ENCODE peak calls at places on chromosomes 7 and 10, in ten cellular contexts. P, Q, Z, Y, G, R, S, L, H and N are unnamed samples. For H3K27me3 and H3K36me3, the result is how much of the 10 kb centered on the place peaks cover.

GRCh38 chr7:40244226-40244625 is 109.4 kb downstream of the SUGCT start:
- DNase-seq in P (peak), Q (no peak), Z (no peak), Y (no peak), G (no peak), R (no peak), S (no peak), L (no peak), H (peak), N (no peak)

GRCh38 chr10:71426058-71426605 is 29.4 kb downstream of the CDH23 start:
- DNase-seq in P (no peak), Q (no peak), Z (no peak), Y (no peak), G (no peak), R (no peak), S (peak), L (no peak), H (no peak), N (no peak)

GRCh38 chr10:69413221-69413865 is 3.4 kb downstream of the TACR2 start:
- DNase-seq in P (peak), Q (peak), Z (peak), Y (no peak), G (no peak), R (peak), S (peak), L (peak), H (peak), N (peak)

GRCh38 chr10:93968452-93969044 is 25.2 kb upstream of the PLCE1 start:
- DNase-seq in P (no peak), Q (no peak), Z (no peak), Y (no peak), G (no peak), R (no peak), S (no peak), L (no peak), H (no peak), N (no peak)

GRCh38 chr7:143408686-143409551 is at the start of gene EPHA1:
- DNase-seq in P (peak), Q (peak), Z (peak), Y (no peak), G (no peak), R (no peak), S (no peak), L (peak), H (no peak), N (peak)

GRCh38 chr10:17665742-17666141 is 21.8 kb downstream of the STAM start:
- DNase-seq in P (no peak), Q (no peak), Z (no peak), Y (no peak), G (peak), R (peak), S (no peak), L (no peak), H (peak), N (no peak)

GRCh38 chr10:60123172-60123571 is 216.8 kb upstream of the CCDC6 start:
- DNase-seq in P (no peak), Q (no peak), Z (peak), Y (no peak), G (no peak), R (no peak), S (no peak), L (no peak), H (peak), N (no peak)

GRCh38 chr10:69576334-69577011 is 3.3 kb upstream of the NEUROG3 start:
- DNase-seq in P (peak), Q (no peak), Z (no peak), Y (no peak), G (no peak), R (no peak), S (no peak), L (no peak), H (no peak), N (no peak)

GRCh38 chr10:31603245-31604087 is 284.4 kb downstream of the ZEB1 start:
- DNase-seq in P (peak), Q (peak), Z (peak), Y (peak), G (peak), R (peak), S (peak), L (peak), H (peak), N (peak)

GRCh38 chr10:84267503-84268126 is 22.8 kb downstream of the RGR start:
- DNase-seq in P (peak), Q (peak), Z (peak), Y (no peak), G (no peak), R (peak), S (no peak), L (peak), H (peak), N (peak)

GRCh38 chr10:124180044-124180745 is 86.8 kb upstream of the CHST15 start:
- DNase-seq in P (no peak), Q (no peak), Z (no peak), Y (no peak), G (no peak), R (no peak), S (no peak), L (no peak), H (no peak), N (no peak)

GRCh38 chr7:119545118-119545517 is 727.9 kb upstream of the KCND2 start:
- DNase-seq in P (no peak), Q (no peak), Z (peak), Y (no peak), G (peak), R (peak), S (no peak), L (no peak), H (peak), N (no peak)

GRCh38 chr10:79275431-79275851 is 71.8 kb upstream of the PPIF start:
- DNase-seq in P (no peak), Q (no peak), Z (no peak), Y (no peak), G (no peak), R (no peak), S (no peak), L (no peak), H (no peak), N (peak)

GRCh38 chr7:32194537-32194936 is 124.3 kb upstream of the PDE1C start:
- DNase-seq in P (no peak), Q (no peak), Z (no peak), Y (no peak), G (no peak), R (no peak), S (no peak), L (no peak), H (no peak), N (no peak)

GRCh38 chr7:7272294-7272693 is 90.0 kb downstream of the C1GALT1 start:
- DNase-seq in P (no peak), Q (no peak), Z (no peak), Y (no peak), G (no peak), R (no peak), S (no peak), L (no peak), H (no peak), N (no peak)

GRCh38 chr7:50792342-50793114 is 9.8 kb upstream of the GRB10 start:
- DNase-seq in P (peak), Q (peak), Z (no peak), Y (no peak), G (no peak), R (no peak), S (peak), L (peak), H (peak), N (no peak)

GRCh38 chr7:33065981-33066380 is 3.4 kb upstream of the NT5C3A start:
- DNase-seq in P (no peak), Q (no peak), Z (no peak), Y (no peak), G (no peak), R (no peak), S (no peak), L (no peak), H (no peak), N (no peak)

GRCh38 chr10:34732926-34733325 is 82.2 kb downstream of the PARD3 start:
- DNase-seq in P (peak), Q (peak), Z (peak), Y (no peak), G (no peak), R (peak), S (no peak), L (no peak), H (peak), N (no peak)
- TF ChIP-seq POLR2AphosphoS5 in P (no peak), Q (no peak), Z (no peak), Y (no peak), G (no peak), R (no peak), S (no peak), L (no peak), H (no peak), N (no peak)

GRCh38 chr10:128421731-128422130 is 295.5 kb upstream of the MKI67 start:
- DNase-seq in P (no peak), Q (no peak), Z (no peak), Y (no peak), G (no peak), R (peak), S (no peak), L (no peak), H (no peak), N (no peak)
- H3K27me3 ChIP-seq in P (under half), Q (under half), Z (half or more), Y (under half), G (under half), R (under half), S (under half), L (under half), H (under half), N (under half)

GRCh38 chr7:863106-863505 is 13.2 kb upstream of the GET4 start:
- DNase-seq in P (no peak), Q (no peak), Z (no peak), Y (no peak), G (no peak), R (no peak), S (no peak), L (no peak), H (no peak), N (no peak)
- H3K36me3 ChIP-seq in P (under half), Q (half or more), Z (under half), Y (under half), G (under half), R (half or more), S (half or more), L (under half), H (under half), N (half or more)

DNA sequence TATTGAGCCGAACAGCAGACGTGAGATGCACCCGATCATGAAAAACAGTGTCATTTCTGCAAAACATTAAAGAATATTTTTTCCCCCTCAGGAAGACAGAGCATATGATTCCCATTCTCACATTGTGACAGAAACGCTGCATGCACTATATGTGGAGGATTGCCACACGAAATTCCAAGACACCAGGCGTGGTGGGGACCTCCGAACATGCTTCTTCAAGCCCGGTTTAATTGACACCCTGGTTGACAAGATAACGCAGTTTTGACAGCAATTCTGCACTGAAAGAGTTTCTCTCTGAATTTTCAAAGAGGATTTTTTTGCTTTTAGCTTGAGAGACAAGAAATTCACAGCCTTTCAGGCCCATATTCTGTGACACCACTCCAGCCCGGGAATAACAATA is 442.8 kb upstream of the NRP1 start:
- DNase-seq in P (no peak), Q (no peak), Z (no peak), Y (no peak), G (no peak), R (no peak), S (no peak), L (no peak), H (no peak), N (no peak)
- TF ChIP-seq POLR2AphosphoS5 in P (no peak), Q (no peak), Z (no peak), Y (no peak), G (no peak), R (no peak), S (no peak), L (no peak), H (no peak), N (no peak)

GRCh38 chr10:127869329-127869728 is 23.4 kb downstream of the CLRN3 start:
- DNase-seq in P (no peak), Q (no peak), Z (no peak), Y (no peak), G (no peak), R (no peak), S (no peak), L (no peak), H (no peak), N (no peak)

GRCh38 chr10:127871631-127872010 is 21.1 kb downstream of the CLRN3 start:
- DNase-seq in P (no peak), Q (no peak), Z (no peak), Y (no peak), G (no peak), R (no peak), S (no peak), L (no peak), H (no peak), N (no peak)

GRCh38 chr10:127867805-127868204 is 24.9 kb downstream of the CLRN3 start:
- DNase-seq in P (no peak), Q (no peak), Z (no peak), Y (no peak), G (no peak), R (no peak), S (no peak), L (no peak), H (no peak), N (no peak)

GRCh38 chr10:127863231-127863825 is 29.4 kb downstream of the CLRN3 start:
- DNase-seq in P (no peak), Q (no peak), Z (no peak), Y (no peak), G (no peak), R (no peak), S (peak), L (no peak), H (no peak), N (no peak)

DNA sequence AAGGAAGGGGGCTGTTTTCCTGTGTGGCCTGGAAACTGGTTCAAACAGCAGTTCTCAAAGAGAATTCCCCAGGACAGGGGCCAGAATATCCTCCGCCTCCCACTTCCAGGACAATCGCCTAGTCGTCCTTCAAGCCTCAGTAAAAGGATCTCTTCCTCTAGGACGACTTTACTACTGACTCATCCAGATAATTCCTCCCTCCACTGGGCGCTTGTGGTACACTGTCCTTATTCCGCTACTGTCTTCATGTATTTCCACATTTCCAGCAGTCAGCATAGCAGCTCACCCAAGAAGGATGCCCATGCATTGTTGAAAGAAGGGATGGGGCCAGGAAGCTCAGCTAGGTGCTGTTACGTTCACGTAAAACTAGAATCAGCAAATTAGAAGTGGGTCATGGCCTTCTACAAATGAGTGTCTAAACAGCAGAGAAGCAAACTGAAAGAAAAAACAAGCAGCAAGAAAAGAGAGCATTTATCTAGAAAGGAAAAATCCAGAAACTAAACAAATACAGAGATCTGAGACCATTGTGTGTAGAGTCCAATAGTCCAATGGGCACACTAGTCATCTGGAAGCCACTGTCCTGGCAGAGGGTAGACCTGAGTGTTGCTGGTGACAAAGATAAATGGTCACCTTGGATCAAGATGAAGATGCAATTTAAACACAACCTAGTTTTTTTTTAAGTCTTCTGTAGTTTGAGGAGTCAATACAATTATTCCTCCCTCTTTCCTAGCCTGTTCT is 26.3 kb downstream of the CLRN3 start:
- DNase-seq in P (no peak), Q (no peak), Z (no peak), Y (no peak), G (no peak), R (peak), S (no peak), L (no peak), H (no peak), N (no peak)
- H3K27me3 ChIP-seq in P (under half), Q (under half), Z (under half), Y (under half), G (under half), R (under half), S (under half), L (under half), H (under half), N (under half)

GRCh38 chr10:109998513-109998912 is 9.3 kb upstream of the ADD3 start:
- DNase-seq in P (no peak), Q (peak), Z (no peak), Y (no peak), G (no peak), R (no peak), S (no peak), L (no peak), H (no peak), N (no peak)
- H3K36me3 ChIP-seq in P (under half), Q (under half), Z (under half), Y (under half), G (under half), R (under half), S (under half), L (under half), H (under half), N (under half)

DNA sequence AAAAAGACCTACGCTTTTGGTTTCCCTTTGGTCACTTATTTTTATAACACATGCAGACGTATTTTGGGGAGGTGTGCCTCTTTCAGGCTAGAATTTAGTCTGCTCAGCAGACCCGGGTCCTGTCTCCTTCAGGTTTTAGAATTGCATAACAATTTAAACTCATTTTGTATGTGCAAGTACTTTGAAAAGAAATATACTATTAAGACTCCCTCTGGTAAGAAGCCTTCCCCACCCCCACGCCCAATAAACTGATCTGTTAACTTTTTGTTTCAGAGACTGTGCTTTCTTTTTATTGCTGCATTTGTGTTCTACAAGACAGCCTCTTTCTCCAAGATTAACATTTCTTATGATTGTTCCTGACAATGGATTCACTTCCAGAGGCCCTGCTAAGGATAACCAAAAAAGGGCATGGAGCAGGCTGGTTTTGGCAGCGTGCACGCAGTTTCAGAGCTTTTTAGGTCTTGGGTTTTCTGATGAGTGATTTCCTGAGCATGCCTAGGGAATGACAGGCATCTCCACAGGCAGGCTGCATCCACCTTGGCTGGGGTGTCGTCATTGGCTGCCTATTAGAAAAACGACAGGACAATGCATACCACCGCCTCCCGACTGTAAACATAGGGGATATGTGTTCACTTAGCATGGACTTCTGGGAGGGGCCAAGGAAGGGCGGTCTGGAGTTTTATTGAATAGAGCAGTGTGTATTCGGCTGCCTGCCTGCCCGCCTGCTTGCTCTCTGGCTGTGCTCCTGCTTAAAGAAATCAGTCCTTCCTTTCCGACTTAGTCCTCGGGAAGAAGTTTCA is at the start of gene CALD1:
- DNase-seq in P (peak), Q (no peak), Z (peak), Y (no peak), G (peak), R (peak), S (no peak), L (peak), H (peak), N (peak)
- TF ChIP-seq POLR2AphosphoS5 in P (peak), Q (no peak), Z (no peak), Y (no peak), G (no peak), R (no peak), S (peak), L (peak), H (peak), N (peak)

DNA sequence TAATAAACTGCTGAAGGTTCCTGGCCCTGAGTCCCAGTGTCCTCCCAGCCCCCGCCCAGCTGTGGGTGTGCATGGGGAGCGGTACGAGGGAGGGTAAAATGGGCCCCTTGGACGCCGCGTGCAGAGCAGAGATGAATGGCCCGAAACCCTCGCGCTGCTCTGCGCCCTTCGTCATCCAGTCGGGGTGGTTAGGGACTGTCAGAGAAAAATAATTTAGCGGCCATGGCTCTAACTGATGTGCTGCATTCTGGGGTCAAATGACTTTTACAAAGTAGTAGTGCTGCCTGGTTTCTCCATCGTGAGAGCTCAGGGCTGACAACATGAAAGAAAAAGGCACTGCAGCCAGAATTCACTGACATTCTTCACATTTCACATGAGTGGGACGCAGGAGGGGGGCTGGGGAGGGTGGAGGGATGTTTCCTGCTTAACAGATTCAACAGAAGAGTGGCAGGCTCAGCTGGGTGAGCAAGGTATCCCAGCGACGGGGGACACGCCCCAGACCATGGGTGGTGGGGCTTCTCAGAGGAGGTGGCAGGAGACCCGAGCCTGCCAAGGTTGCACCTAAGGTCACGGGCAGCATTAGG is 304.5 kb downstream of the WDR37 start:
- DNase-seq in P (peak), Q (no peak), Z (no peak), Y (no peak), G (no peak), R (no peak), S (no peak), L (no peak), H (no peak), N (no peak)
- H3K27me3 ChIP-seq in P (under half), Q (half or more), Z (under half), Y (under half), G (under half), R (under half), S (under half), L (under half), H (under half), N (under half)